ENCODE peak calls at places on chromosomes 5 and 9, in five cellular contexts. M is effector memory CD8-positive, alpha-beta T cell; C is caudate nucleus; E is T-helper 1 cell; P is NCI-H345. A is an unnamed sample.
A peak's percentile ranks its signal among the peaks of the same experiment; 100 is the strongest.

GRCh38 chr5:79974896-79975295 is 16.2 kb downstream of the MTX3 start:
- DNase-seq in P (no peak), C (no peak), M (no peak), E (no peak), A (no peak)

GRCh38 chr9:129702563-129702962 is 37.1 kb downstream of the PRRX2 start:
- DNase-seq in P (no peak), E (no peak), M (no peak), C (no peak), A (no peak)

GRCh38 chr5:116480894-116481510 is 93.6 kb downstream of the SEMA6A start:
- DNase-seq in P (no peak), E (no peak), C (no peak), M (no peak), A (no peak)

GRCh38 chr5:149242339-149242738 is 29.3 kb upstream of the AFAP1L1 start:
- DNase-seq in M (no peak), E (no peak), C (no peak), P (no peak), A (no peak)

GRCh38 chr5:57683036-57683600 is 200.5 kb upstream of the ACTBL2 start:
- DNase-seq in E (no peak), C (no peak), M (no peak), P (no peak), A (peak; percentile 5)

GRCh38 chr5:85500869-85501268 is 1116.2 kb upstream of the EDIL3 start:
- DNase-seq in M (no peak), C (no peak), E (no peak), P (no peak), A (no peak)

GRCh38 chr5:5126444-5126843 is 13.7 kb upstream of the ADAMTS16 start:
- DNase-seq in C (no peak), M (no peak), P (no peak), E (no peak), A (peak; percentile 4)

GRCh38 chr5:96175090-96175489 is 213.4 kb upstream of the ELL2 start:
- DNase-seq in E (no peak), P (no peak), M (no peak), C (no peak), A (no peak)

GRCh38 chr5:143398451-143399237 is 4.8 kb downstream of the NR3C1 start:
- DNase-seq in E (no peak), P (peak; percentile 15), C (no peak), M (no peak), A (no peak)

GRCh38 chr9:14692918-14693861 is at the start of gene ZDHHC21:
- DNase-seq in E (peak; percentile 14), P (peak; percentile 72), C (peak; percentile 45), M (peak; percentile 33), A (no peak)

GRCh38 chr9:34675048-34675714 is 12.7 kb upstream of the CCL27 start:
- DNase-seq in C (peak; percentile 7), P (peak; percentile 57), E (no peak), M (no peak), A (peak; percentile 49)

GRCh38 chr5:155252717-155253116 is 239.2 kb downstream of the KIF4B start:
- DNase-seq in M (no peak), P (no peak), C (no peak), E (no peak), A (no peak)

GRCh38 chr5:124692950-124693349 is 53.5 kb downstream of the ZNF608 start:
- DNase-seq in C (no peak), M (no peak), E (no peak), P (no peak), A (no peak)

GRCh38 chr9:35756743-35757526 is 2.9 kb upstream of the MSMP start:
- DNase-seq in C (peak; percentile 53), P (peak; percentile 76), E (no peak), M (peak; percentile 64), A (no peak)

GRCh38 chr9:83630938-83631457 is 8.1 kb downstream of the IDNK start:
- DNase-seq in P (no peak), M (no peak), C (no peak), E (no peak), A (no peak)

GRCh38 chr5:87243161-87243877 is 24.4 kb upstream of the RASA1 start:
- DNase-seq in C (no peak), M (no peak), E (no peak), P (no peak), A (peak; percentile 42)

GRCh38 chr9:136858844-136859757 is 7.0 kb downstream of the MAMDC4 start:
- DNase-seq in E (no peak), P (no peak), M (peak; percentile 2), C (peak; percentile 41), A (peak; percentile 35)

GRCh38 chr9:91131433-91131839 is 230.3 kb downstream of the AUH start:
- DNase-seq in C (no peak), M (peak; percentile 48), P (no peak), E (no peak), A (peak; percentile 86)

GRCh38 chr5:131846536-131846935 is 49.7 kb upstream of the FNIP1 start:
- DNase-seq in E (no peak), M (no peak), P (no peak), C (no peak), A (no peak)

A was measured in fibroblast of the conjunctiva.